ENCODE peak calls at places on chromosome 3, in seven cellular contexts. K is HCT116, G is body of pancreas, B is ovary, A is stomach, C is A549, V is sigmoid colon. H is an unnamed sample.

GRCh38 chr3:111769965-111770364 is 89.1 kb upstream of the PHLDB2 start:
- DNase-seq in K (no peak), G (no peak), B (no peak), A (no peak), C (no peak), V (no peak), H (no peak)

GRCh38 chr3:23113455-23114171 is 89.5 kb upstream of the UBE2E2 start:
- DNase-seq in K (no peak), G (no peak), B (peak), A (no peak), C (peak), V (peak), H (no peak)

GRCh38 chr3:95302044-95302443 is 1239.2 kb downstream of the NSUN3 start:
- DNase-seq in K (no peak), G (no peak), B (no peak), A (no peak), C (peak), V (no peak), H (no peak)

GRCh38 chr3:158330820-158331219 is 220.9 kb downstream of the RSRC1 start:
- DNase-seq in K (no peak), G (no peak), B (no peak), A (no peak), C (no peak), V (no peak), H (no peak)

GRCh38 chr3:23761440-23761896 is 44.3 kb upstream of the UBE2E1 start:
- DNase-seq in K (peak), G (no peak), B (no peak), A (no peak), C (peak), V (no peak), H (no peak)

GRCh38 chr3:134677196-134677986 is 26.6 kb upstream of the KY start:
- DNase-seq in K (peak), G (no peak), B (no peak), A (no peak), C (peak), V (no peak), H (no peak)

GRCh38 chr3:124246949-124247348 is 255.0 kb upstream of the ROPN1 start:
- DNase-seq in K (peak), G (no peak), B (no peak), A (no peak), C (peak), V (no peak), H (peak)

GRCh38 chr3:36097180-36097579 is 283.1 kb upstream of the STAC start:
- DNase-seq in K (no peak), G (no peak), B (no peak), A (no peak), C (no peak), V (no peak), H (no peak)

GRCh38 chr3:47984089-47984759 is 32.0 kb downstream of the MAP4 start:
- DNase-seq in K (peak), G (no peak), B (no peak), A (no peak), C (peak), V (no peak), H (no peak)

GRCh38 chr3:187744169-187745151 is 808 bp downstream of the BCL6 start:
- DNase-seq in K (no peak), G (peak), B (peak), A (peak), C (peak), V (peak), H (peak)

GRCh38 chr3:122936986-122937385 is 90.6 kb downstream of the SEMA5B start:
- DNase-seq in K (no peak), G (no peak), B (no peak), A (no peak), C (no peak), V (no peak), H (no peak)

GRCh38 chr3:122932251-122932967 is 95.2 kb downstream of the SEMA5B start:
- DNase-seq in K (no peak), G (no peak), B (no peak), A (no peak), C (no peak), V (no peak), H (no peak)

GRCh38 chr3:122931636-122932035 is 95.9 kb downstream of the SEMA5B start:
- DNase-seq in K (no peak), G (no peak), B (no peak), A (no peak), C (no peak), V (no peak), H (no peak)

GRCh38 chr3:122936335-122936734 is 91.2 kb downstream of the SEMA5B start:
- DNase-seq in K (no peak), G (no peak), B (no peak), A (no peak), C (no peak), V (no peak), H (no peak)

GRCh38 chr3:122934251-122934650 is 93.3 kb downstream of the SEMA5B start:
- DNase-seq in K (no peak), G (no peak), B (no peak), A (no peak), C (no peak), V (no peak), H (no peak)
- H3K27ac ChIP-seq in K (no peak), G (no peak), B (no peak), A (no peak), C (no peak), V (no peak), H (no peak)

GRCh38 chr3:11774296-11774877 is 72.3 kb downstream of the TAMM41 start:
- DNase-seq in K (peak), G (peak), B (no peak), A (peak), C (peak), V (peak), H (no peak)
- TF ChIP-seq CTCF in K (peak), G (peak), B (no peak), A (peak), C (peak), V (no peak), H (no peak)

GRCh38 chr3:44434834-44435510 is 42.5 kb downstream of the ZNF445 start:
- DNase-seq in K (no peak), G (no peak), B (no peak), A (no peak), C (no peak), V (peak), H (no peak)
- TF ChIP-seq POLR2A in K (no peak), G (no peak), B (no peak), A (no peak), C (no peak), V (no peak), H (no peak)

GRCh38 chr3:169765281-169765624 is 393 bp upstream of the TERC start:
- DNase-seq in K (no peak), G (no peak), B (no peak), A (no peak), C (no peak), V (no peak), H (no peak)
- H3K27ac ChIP-seq in K (peak), G (peak), B (peak), A (peak), C (peak), V (peak), H (peak)

DNA sequence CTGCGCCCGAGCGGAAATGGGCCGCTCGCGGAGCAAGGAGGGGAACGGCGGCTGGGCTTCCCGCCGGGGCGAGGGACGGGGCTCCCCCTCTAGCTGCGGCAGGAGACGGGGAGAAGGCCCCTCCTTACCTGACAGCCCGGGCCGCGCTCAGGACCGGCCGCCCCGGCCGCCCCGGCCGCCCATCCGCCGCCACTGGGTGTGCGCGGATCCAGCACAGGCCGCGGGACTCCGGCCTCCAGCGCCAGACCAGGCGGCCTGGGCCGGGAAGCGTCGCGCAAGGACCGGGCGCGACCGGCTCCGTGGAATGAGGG is 296 bp downstream of the TPRA1 start:
- DNase-seq in K (no peak), G (no peak), B (no peak), A (no peak), C (no peak), V (peak), H (peak)
- TF ChIP-seq CTCF in K (no peak), G (no peak), B (no peak), A (no peak), C (no peak), V (no peak), H (no peak)

DNA sequence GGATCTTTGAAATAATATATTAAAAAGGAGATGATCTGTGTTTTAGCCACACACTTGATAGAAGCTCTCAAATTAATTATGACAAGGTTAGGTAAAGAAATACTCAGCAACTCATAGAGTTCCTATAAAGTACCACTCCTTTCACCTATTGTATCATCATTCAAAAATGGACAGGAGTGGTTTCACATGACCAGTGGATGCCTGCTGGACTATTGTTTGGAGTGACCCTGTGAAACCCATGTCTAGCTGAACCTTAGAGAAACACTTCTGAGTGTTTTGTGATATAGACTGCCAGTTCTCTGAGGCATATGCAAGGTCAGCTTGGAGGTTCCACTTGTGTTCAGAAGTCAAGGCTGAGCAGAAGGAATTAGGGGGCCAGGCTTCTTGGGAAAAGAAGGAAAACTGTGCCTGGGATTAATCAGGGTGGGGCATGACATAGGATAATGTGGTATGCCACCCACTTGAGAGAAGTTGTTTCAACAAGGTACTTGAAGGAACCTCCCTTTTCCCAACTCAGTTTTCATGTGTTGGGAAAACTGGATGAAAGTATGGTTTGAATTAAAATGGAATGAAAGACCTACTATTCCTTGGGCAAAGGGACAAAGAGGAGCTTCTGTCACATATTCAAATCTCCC is 15.4 kb downstream of the PARP14 start:
- DNase-seq in K (no peak), G (no peak), B (no peak), A (no peak), C (no peak), V (no peak), H (no peak)
- TF ChIP-seq POLR2A in K (no peak), G (no peak), B (no peak), A (no peak), C (no peak), V (no peak), H (no peak)